ENCODE peak calls at places on chromosomes 6 and 20, in five cellular contexts. One of them, this sample, is unnamed.
A peak's percentile ranks its signal among the peaks of the same experiment; 100 is the strongest.

GRCh38 chr6:154292855-154293519 is 63.6 kb downstream of the IPCEF1 start:
- DNase-seq in HepG2: no peak
- DNase-seq in SK-N-SH: peak; percentile 14
- DNase-seq in HCT116: no peak
- DNase-seq in K562: no peak
- DNase-seq in this sample: peak; percentile 66

GRCh38 chr6:103167345-103167744 is 1692.4 kb downstream of the HACE1 start:
- DNase-seq in HepG2: no peak
- DNase-seq in SK-N-SH: no peak
- DNase-seq in HCT116: no peak
- DNase-seq in K562: no peak
- DNase-seq in this sample: no peak

GRCh38 chr6:129701721-129702455 is 8.1 kb downstream of the ARHGAP18 start:
- DNase-seq in HCT116: no peak
- DNase-seq in HepG2: no peak
- DNase-seq in SK-N-SH: no peak
- DNase-seq in K562: no peak
- DNase-seq in this sample: no peak

GRCh38 chr6:75563032-75563431 is 38.6 kb upstream of the SENP6 start:
- DNase-seq in K562: peak; percentile 30
- DNase-seq in HepG2: peak; percentile 37
- DNase-seq in HCT116: peak; percentile 48
- DNase-seq in SK-N-SH: peak; percentile 15
- DNase-seq in this sample: no peak

GRCh38 chr6:137846772-137847313 is 20.2 kb upstream of the TNFAIP3 start:
- DNase-seq in HepG2: no peak
- DNase-seq in HCT116: no peak
- DNase-seq in SK-N-SH: no peak
- DNase-seq in K562: no peak
- DNase-seq in this sample: no peak

GRCh38 chr6:143513410-143513809 is 1.9 kb upstream of the FUCA2 start:
- DNase-seq in HCT116: no peak
- DNase-seq in HepG2: peak; percentile 38
- DNase-seq in K562: peak; percentile 77
- DNase-seq in SK-N-SH: peak; percentile 23
- DNase-seq in this sample: no peak

GRCh38 chr6:125197795-125198269 is 44.3 kb downstream of the TPD52L1 start:
- DNase-seq in HepG2: no peak
- DNase-seq in HCT116: peak; percentile 49
- DNase-seq in K562: peak; percentile 36
- DNase-seq in SK-N-SH: no peak
- DNase-seq in this sample: no peak

GRCh38 chr20:46299078-46299477 is 9.2 kb downstream of the CDH22 start:
- DNase-seq in SK-N-SH: no peak
- DNase-seq in HCT116: no peak
- DNase-seq in K562: no peak
- DNase-seq in HepG2: no peak
- DNase-seq in this sample: no peak

GRCh38 chr6:41713161-41713649 is 22.2 kb downstream of the TFEB start:
- DNase-seq in HCT116: no peak
- DNase-seq in K562: no peak
- DNase-seq in SK-N-SH: no peak
- DNase-seq in HepG2: no peak
- DNase-seq in this sample: no peak

GRCh38 chr6:3748726-3749389 is 2.7 kb downstream of the PXDC1 start:
- DNase-seq in K562: no peak
- DNase-seq in HepG2: no peak
- DNase-seq in SK-N-SH: no peak
- DNase-seq in HCT116: no peak
- DNase-seq in this sample: no peak

GRCh38 chr6:90008908-90009501 is 114.7 kb downstream of the GJA10 start:
- DNase-seq in HCT116: no peak
- DNase-seq in SK-N-SH: no peak
- DNase-seq in K562: no peak
- DNase-seq in HepG2: no peak
- DNase-seq in this sample: peak; percentile 22

GRCh38 chr6:365835-366234 is 25.7 kb upstream of the IRF4 start:
- DNase-seq in K562: no peak
- DNase-seq in HCT116: no peak
- DNase-seq in HepG2: no peak
- DNase-seq in SK-N-SH: no peak
- DNase-seq in this sample: no peak

GRCh38 chr20:32574296-32575226 is 10.6 kb downstream of the NOL4L start:
- DNase-seq in HepG2: no peak
- DNase-seq in K562: peak; percentile 93
- DNase-seq in SK-N-SH: no peak
- DNase-seq in HCT116: no peak
- DNase-seq in this sample: no peak

GRCh38 chr6:75855047-75855446 is 106.0 kb downstream of the MYO6 start:
- DNase-seq in HCT116: peak; percentile 48
- DNase-seq in SK-N-SH: peak; percentile 15
- DNase-seq in HepG2: peak; percentile 59
- DNase-seq in K562: peak; percentile 75
- DNase-seq in this sample: no peak

GRCh38 chr6:105424177-105424783 is 21.4 kb upstream of the PREP start:
- DNase-seq in HepG2: peak; percentile 37
- DNase-seq in SK-N-SH: peak; percentile 65
- DNase-seq in HCT116: peak; percentile 62
- DNase-seq in K562: peak; percentile 67
- DNase-seq in this sample: no peak

GRCh38 chr20:53128024-53128423 is 155.9 kb downstream of the TSHZ2 start:
- DNase-seq in SK-N-SH: no peak
- DNase-seq in K562: no peak
- DNase-seq in HCT116: no peak
- DNase-seq in HepG2: no peak
- DNase-seq in this sample: no peak

GRCh38 chr20:53130819-53131218 is 158.7 kb downstream of the TSHZ2 start:
- DNase-seq in K562: no peak
- DNase-seq in SK-N-SH: no peak
- DNase-seq in HepG2: no peak
- DNase-seq in HCT116: no peak
- DNase-seq in this sample: no peak

GRCh38 chr20:53126185-53126584 is 154.0 kb downstream of the TSHZ2 start:
- DNase-seq in HCT116: no peak
- DNase-seq in SK-N-SH: no peak
- DNase-seq in HepG2: no peak
- DNase-seq in K562: no peak
- DNase-seq in this sample: no peak

GRCh38 chr20:53127027-53127426 is 154.9 kb downstream of the TSHZ2 start:
- DNase-seq in SK-N-SH: no peak
- DNase-seq in K562: no peak
- DNase-seq in HCT116: no peak
- DNase-seq in HepG2: no peak
- DNase-seq in this sample: no peak

GRCh38 chr20:53129557-53129956 is 157.4 kb downstream of the TSHZ2 start:
- DNase-seq in SK-N-SH: no peak
- DNase-seq in HepG2: no peak
- DNase-seq in K562: no peak
- DNase-seq in HCT116: no peak
- DNase-seq in this sample: no peak
- TF ChIP-seq SIN3A in SK-N-SH: no peak
- TF ChIP-seq SIN3A in HepG2: no peak
- TF ChIP-seq SIN3A in K562: no peak
- TF ChIP-seq SIN3A in HCT116: no peak
- TF ChIP-seq SIN3A in this sample: no peak

GRCh38 chr6:140790109-140790508 is 1342.6 kb upstream of the GJE1 start:
- DNase-seq in K562: no peak
- DNase-seq in SK-N-SH: no peak
- DNase-seq in HepG2: no peak
- DNase-seq in HCT116: no peak
- DNase-seq in this sample: no peak

GRCh38 chr6:140794544-140794943 is 1338.2 kb upstream of the GJE1 start:
- DNase-seq in SK-N-SH: no peak
- DNase-seq in HCT116: no peak
- DNase-seq in HepG2: no peak
- DNase-seq in K562: no peak
- DNase-seq in this sample: no peak

GRCh38 chr6:140784573-140784972 is 1348.2 kb upstream of the GJE1 start:
- DNase-seq in SK-N-SH: no peak
- DNase-seq in HCT116: no peak
- DNase-seq in K562: no peak
- DNase-seq in HepG2: no peak
- DNase-seq in this sample: no peak

DNA sequence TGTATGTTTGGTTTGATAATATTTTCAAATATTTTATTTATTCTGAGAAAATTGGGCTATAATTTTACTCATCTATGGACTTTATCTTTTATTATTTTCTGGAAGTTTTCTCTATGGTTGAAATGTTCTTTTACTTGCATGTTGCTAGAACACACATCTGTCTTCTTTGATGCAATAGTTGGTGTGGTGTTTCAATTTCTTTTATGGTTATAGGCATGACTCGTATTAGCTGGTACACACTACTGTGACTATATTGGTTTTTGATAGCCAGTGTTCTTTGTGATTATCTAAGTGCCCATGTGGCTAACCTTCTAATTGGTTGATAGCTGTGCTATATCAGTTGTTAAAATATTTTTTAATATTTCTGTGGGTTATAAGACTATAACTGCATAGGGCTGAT is 1343.3 kb upstream of the GJE1 start:
- DNase-seq in SK-N-SH: no peak
- DNase-seq in K562: no peak
- DNase-seq in HCT116: no peak
- DNase-seq in HepG2: no peak
- DNase-seq in this sample: no peak
- TF ChIP-seq REST in SK-N-SH: no peak
- TF ChIP-seq REST in K562: no peak
- TF ChIP-seq REST in HCT116: no peak
- TF ChIP-seq REST in HepG2: no peak
- TF ChIP-seq REST in this sample: no peak

DNA sequence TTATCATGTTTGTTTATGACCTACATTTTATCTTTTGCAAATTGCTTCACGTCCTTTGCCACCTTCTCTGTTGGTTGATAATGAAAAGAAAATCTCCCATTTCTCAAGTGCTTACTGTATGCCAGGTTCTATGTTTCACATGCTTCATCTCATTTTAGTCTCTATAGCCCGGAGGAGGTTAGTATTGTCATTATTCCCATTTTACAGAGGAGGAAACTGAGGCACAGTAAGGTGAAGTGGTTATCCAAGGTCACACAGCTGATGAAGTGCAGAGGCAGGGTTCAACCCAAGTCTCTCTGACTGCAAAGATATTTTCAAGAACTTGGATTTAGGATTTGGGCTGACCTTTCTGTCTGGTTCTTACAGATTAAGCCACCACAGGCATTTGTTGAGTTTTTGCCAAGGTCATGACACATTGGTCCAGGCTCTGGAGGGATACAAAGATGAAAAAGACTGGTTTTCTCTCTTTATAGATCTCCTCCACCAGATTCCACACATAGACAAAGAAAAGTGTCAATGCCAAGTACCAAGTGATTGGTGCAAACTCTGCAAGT is 20.6 kb downstream of the CNBD2 start:
- DNase-seq in K562: peak; percentile 19
- DNase-seq in HepG2: no peak
- DNase-seq in SK-N-SH: no peak
- DNase-seq in HCT116: no peak
- DNase-seq in this sample: no peak
- TF ChIP-seq SIN3A in K562: no peak
- TF ChIP-seq SIN3A in HepG2: no peak
- TF ChIP-seq SIN3A in SK-N-SH: no peak
- TF ChIP-seq SIN3A in HCT116: no peak
- TF ChIP-seq SIN3A in this sample: no peak

DNA sequence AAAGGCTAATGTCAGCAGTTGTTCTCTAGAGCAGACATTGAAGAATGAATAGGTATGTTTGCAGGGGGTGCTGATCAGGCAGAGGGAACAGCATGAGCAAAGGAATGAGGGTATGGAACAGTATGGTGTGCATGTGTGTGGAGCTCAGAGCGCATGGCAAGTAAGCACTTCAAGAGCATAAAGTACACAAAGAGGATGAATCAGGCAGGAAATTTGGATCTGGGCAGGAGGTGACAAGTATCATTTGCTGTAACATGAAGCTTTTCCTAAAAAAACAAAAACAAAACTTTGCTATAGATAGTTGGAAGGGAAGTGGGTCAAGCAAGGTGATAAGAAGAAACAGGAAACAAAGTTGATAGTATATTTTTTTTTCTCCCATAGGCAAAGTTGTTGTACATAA is 746.8 kb downstream of the HDGFL1 start:
- DNase-seq in HepG2: no peak
- DNase-seq in HCT116: no peak
- DNase-seq in K562: no peak
- DNase-seq in SK-N-SH: no peak
- DNase-seq in this sample: no peak
- TF ChIP-seq REST in HepG2: no peak
- TF ChIP-seq REST in HCT116: no peak
- TF ChIP-seq REST in K562: no peak
- TF ChIP-seq REST in SK-N-SH: no peak
- TF ChIP-seq REST in this sample: no peak